ENCODE peak calls at places on chromosomes 13 and 19, in seven cellular contexts. T is SK-N-SH, B is HCT116, K is GM12878, S is H1, R is K562, H is HepG2. I is an unnamed sample.

GRCh38 chr13:45932611-45933182 is 81.1 kb upstream of the SIAH3 start:
- DNase-seq in B (no peak), S (no peak), K (no peak), R (no peak), T (no peak), H (no peak), I (no peak)

GRCh38 chr13:93388701-93389100 is 162.1 kb downstream of the GPC6 start:
- DNase-seq in H (no peak), T (no peak), R (no peak), K (no peak), S (no peak), B (no peak), I (no peak)

GRCh38 chr19:42251572-42251990 is 3.3 kb downstream of the ERF start:
- DNase-seq in B (no peak), S (no peak), R (no peak), K (no peak), H (no peak), T (no peak), I (no peak)

GRCh38 chr13:39452412-39452811 is 150.6 kb downstream of the LHFPL6 start:
- DNase-seq in B (no peak), S (no peak), R (no peak), T (no peak), K (no peak), H (no peak), I (no peak)

GRCh38 chr13:112078216-112078615 is 11.3 kb downstream of the SOX1 start:
- DNase-seq in S (no peak), B (no peak), H (no peak), R (no peak), T (no peak), K (no peak), I (no peak)

GRCh38 chr19:2266183-2266993 is 10.2 kb upstream of the JSRP1 start:
- DNase-seq in S (no peak), B (no peak), H (peak; percentile 58), R (peak; percentile 69), K (peak; percentile 54), T (peak; percentile 46), I (no peak)

GRCh38 chr19:38004505-38005223 is 97.7 kb downstream of the SIPA1L3 start:
- DNase-seq in K (peak; percentile 95), S (no peak), T (peak; percentile 89), B (peak; percentile 81), R (peak; percentile 78), H (peak; percentile 42), I (peak; percentile 88)

GRCh38 chr13:114115796-114116195 is 16.6 kb downstream of the RASA3 start:
- DNase-seq in K (no peak), B (no peak), H (no peak), S (no peak), T (no peak), R (no peak), I (no peak)

GRCh38 chr13:39892731-39893293 is 237.3 kb downstream of the COG6 start:
- DNase-seq in K (no peak), B (no peak), S (no peak), R (no peak), T (peak; percentile 35), H (no peak), I (no peak)

GRCh38 chr19:29380581-29380980 is 145.2 kb upstream of the VSTM2B start:
- DNase-seq in T (no peak), B (no peak), S (no peak), K (no peak), R (no peak), H (no peak), I (no peak)

GRCh38 chr13:100339411-100339935 is 249.1 kb downstream of the GGACT start:
- DNase-seq in T (no peak), B (no peak), K (no peak), H (no peak), S (no peak), R (no peak), I (no peak)

GRCh38 chr19:6464070-6464873 is at the start of gene CRB3:
- DNase-seq in R (no peak), K (no peak), H (peak; percentile 73), S (peak; percentile 80), B (peak; percentile 80), T (no peak), I (no peak)

GRCh38 chr13:105139048-105139379 is 1396.4 kb downstream of the EFNB2 start:
- DNase-seq in T (no peak), K (no peak), H (no peak), R (no peak), B (no peak), S (no peak), I (no peak)

GRCh38 chr13:40974460-40975407 is 44.4 kb downstream of the ELF1 start:
- DNase-seq in R (peak; percentile 69), S (no peak), B (peak; percentile 23), H (peak; percentile 65), K (no peak), T (no peak), I (peak; percentile 18)

GRCh38 chr13:40330950-40331349 is 335.5 kb downstream of the FOXO1 start:
- DNase-seq in B (no peak), H (no peak), R (no peak), S (no peak), T (no peak), K (no peak), I (no peak)

GRCh38 chr19:3524075-3524842 is 14.7 kb upstream of the TEKTIP1 start:
- DNase-seq in R (no peak), T (no peak), K (no peak), B (no peak), S (no peak), H (no peak), I (no peak)

GRCh38 chr19:38726761-38727301 is 17.4 kb downstream of the CAPN12 start:
- DNase-seq in B (no peak), H (no peak), T (no peak), K (no peak), R (no peak), S (no peak), I (no peak)

GRCh38 chr13:86585826-86586225 is 786.6 kb upstream of the SLITRK6 start:
- DNase-seq in B (no peak), T (no peak), R (no peak), S (no peak), K (no peak), H (no peak), I (no peak)

GRCh38 chr13:47289578-47289977 is 392.7 kb upstream of the HTR2A start:
- DNase-seq in H (peak; percentile 4), R (no peak), S (no peak), T (no peak), K (no peak), B (no peak), I (no peak)
- TF ChIP-seq YY1 in H (no peak), R (no peak), S (no peak), T (no peak), K (no peak), B (no peak), I (no peak)

DNA sequence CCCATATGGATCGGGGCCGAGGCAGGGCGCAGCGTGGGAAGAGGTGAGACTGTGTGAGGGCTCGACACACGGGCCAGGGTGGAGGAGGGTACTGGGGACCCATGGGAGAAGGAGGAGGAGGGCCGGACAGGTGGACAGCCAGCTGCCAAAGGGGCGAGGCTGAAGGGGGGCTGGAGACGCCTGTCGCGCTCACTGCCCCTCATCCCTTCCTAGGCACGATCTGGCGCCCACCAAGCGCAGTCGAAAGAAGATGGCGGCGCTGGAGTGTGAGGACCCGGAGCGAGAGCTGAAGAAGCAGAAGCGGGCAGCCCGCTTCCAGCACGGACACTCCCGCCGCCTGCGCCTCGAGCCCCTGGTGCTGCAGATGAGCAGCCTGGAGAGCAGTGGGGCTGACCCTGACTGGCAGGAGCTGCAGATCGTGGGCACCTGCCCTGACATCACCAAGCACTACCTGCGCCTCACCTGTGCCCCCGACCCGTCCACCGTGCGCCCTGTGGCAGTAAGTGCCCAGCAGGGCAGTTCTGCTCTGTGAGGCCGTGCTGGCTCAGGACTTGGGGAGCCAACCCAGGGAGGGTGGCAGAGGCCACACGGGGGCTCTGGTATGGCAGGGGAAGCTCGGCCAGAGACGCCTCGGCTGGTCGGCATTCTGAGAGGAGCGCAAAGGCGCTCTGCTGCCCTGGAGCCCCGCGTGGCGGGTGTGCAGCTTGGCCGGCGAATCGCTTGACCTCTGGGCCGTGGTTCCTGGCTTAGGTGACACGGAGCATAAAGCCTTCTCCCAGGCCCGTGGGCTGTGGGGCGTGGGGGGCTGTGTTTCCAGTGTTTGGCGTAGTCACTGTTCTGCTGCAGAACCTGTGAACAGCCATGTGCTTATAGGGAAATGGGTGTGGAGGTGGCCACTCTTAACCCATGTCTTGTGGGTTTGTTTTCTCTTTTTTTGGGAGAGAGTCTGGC is 6.9 kb downstream of the LENG9 start:
- DNase-seq in S (no peak), K (no peak), B (no peak), T (no peak), H (no peak), R (no peak), I (no peak)
- TF ChIP-seq YY1 in S (no peak), K (no peak), B (no peak), T (no peak), H (no peak), R (no peak), I (no peak)

DNA sequence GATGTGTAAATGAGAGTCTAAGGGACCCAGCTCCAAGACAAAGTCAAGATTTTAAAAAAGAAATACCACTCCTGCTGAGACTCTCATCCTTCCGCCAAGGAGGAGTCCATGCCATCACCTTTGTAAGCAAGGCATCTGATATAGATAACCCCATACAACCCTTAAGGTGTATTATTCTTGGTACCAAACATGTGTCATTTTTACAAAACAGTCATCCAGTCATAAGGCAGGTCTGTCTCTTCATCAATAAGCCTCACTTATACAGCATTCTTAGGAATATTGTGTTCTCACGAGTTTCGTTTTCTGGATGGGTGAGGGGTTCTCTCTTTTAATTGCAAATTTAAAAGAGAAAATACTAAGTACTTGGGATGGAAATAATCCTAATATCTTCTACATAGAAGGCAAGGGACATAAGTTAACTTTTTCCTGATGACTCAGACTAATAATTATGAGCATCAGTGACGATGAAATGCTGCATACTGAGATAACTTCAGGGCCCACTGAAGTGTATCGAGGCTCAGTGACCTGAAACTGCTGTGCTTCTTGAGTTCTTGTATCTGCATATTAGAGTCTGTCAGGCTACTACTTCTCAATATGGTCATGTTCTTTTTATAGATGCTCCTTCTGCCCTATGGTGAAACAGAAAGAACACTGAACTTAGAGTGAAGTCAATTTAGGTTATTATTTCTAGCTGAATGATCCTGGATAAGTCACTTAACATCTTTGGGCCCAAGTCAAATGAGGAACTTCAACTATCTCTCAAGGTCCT is 166.6 kb downstream of the KLF12 start:
- DNase-seq in B (no peak), K (peak; percentile 89), S (no peak), R (no peak), T (no peak), H (no peak), I (no peak)
- TF ChIP-seq YY1 in B (no peak), K (no peak), S (no peak), R (no peak), T (no peak), H (no peak), I (no peak)

GRCh38 chr19:43798546-43799409 is 3.5 kb downstream of the LYPD5 start:
- DNase-seq in H (no peak), B (peak; percentile 70), R (no peak), K (no peak), S (no peak), T (peak; percentile 65), I (no peak)

GRCh38 chr19:43797556-43797955 is 4.7 kb downstream of the LYPD5 start:
- DNase-seq in S (no peak), B (no peak), R (no peak), T (no peak), H (no peak), K (no peak), I (no peak)

GRCh38 chr19:43798026-43798545 is 4.2 kb downstream of the LYPD5 start:
- DNase-seq in S (no peak), T (no peak), B (no peak), H (no peak), R (no peak), K (no peak), I (no peak)

GRCh38 chr19:43797118-43797517 is 5.1 kb downstream of the LYPD5 start:
- DNase-seq in K (no peak), T (no peak), B (no peak), H (no peak), S (no peak), R (no peak), I (no peak)

GRCh38 chr19:43799502-43800142 is 2.6 kb downstream of the LYPD5 start:
- DNase-seq in R (no peak), H (no peak), S (no peak), K (no peak), T (no peak), B (no peak), I (no peak)
- TF ChIP-seq YY1 in R (no peak), H (no peak), S (no peak), K (no peak), T (no peak), B (no peak), I (no peak)